ENCODE peak calls at places on chromosomes 13 and 19, in four cellular contexts. H is WTC11, R is GM20000, V is T-cell. Z is an unnamed sample.

GRCh38 chr13:108352599-108352998 is 83.1 kb downstream of the TNFSF13B start:
- DNase-seq in V (no peak), R (no peak), H (no peak), Z (no peak)

GRCh38 chr19:53506728-53507127 is 31.2 kb upstream of the ZNF331 start:
- DNase-seq in H (no peak), V (no peak), R (no peak), Z (no peak)

GRCh38 chr19:8004723-8005513 is 523 bp downstream of the ELAVL1 start:
- DNase-seq in R (peak; percentile 52), V (no peak), H (no peak), Z (no peak)

GRCh38 chr13:58025821-58026220 is 394.3 kb downstream of the PCDH17 start:
- DNase-seq in V (no peak), R (no peak), H (no peak), Z (no peak)

GRCh38 chr13:113465241-113465640 is 12.0 kb upstream of the ADPRHL1 start:
- DNase-seq in V (no peak), H (no peak), R (no peak), Z (no peak)

GRCh38 chr13:28423010-28423409 is 71.9 kb downstream of the FLT1 start:
- DNase-seq in R (peak; percentile 40), V (no peak), H (no peak), Z (peak; percentile 17)

GRCh38 chr19:21568816-21569496 is 63.6 kb downstream of the ZNF429 start:
- DNase-seq in V (peak; percentile 64), H (no peak), R (peak; percentile 75), Z (peak; percentile 88)

GRCh38 chr19:10454267-10454666 is 33.9 kb downstream of the PDE4A start:
- DNase-seq in R (no peak), H (peak; percentile 81), V (no peak), Z (peak; percentile 15)

GRCh38 chr19:4059931-4060620 is 6.6 kb downstream of the ZBTB7A start:
- DNase-seq in V (peak; percentile 46), H (no peak), R (no peak), Z (no peak)

GRCh38 chr13:32905063-32905863 is 111.0 kb upstream of the KL start:
- DNase-seq in V (no peak), H (no peak), R (peak; percentile 25), Z (no peak)

Z was measured in hippocampal formation.